ENCODE peak calls at places on chromosomes 12 and 14, in five cellular contexts. V, N, H, T and Q are unnamed samples.

GRCh38 chr12:25054783-25055144 is 105.9 kb upstream of the BCAT1 start:
- DNase-seq in N (no peak), V (no peak), T (peak), H (no peak), Q (peak)

GRCh38 chr12:40012709-40013108 is 93.2 kb downstream of the SLC2A13 start:
- DNase-seq in V (no peak), T (no peak), H (peak), N (no peak), Q (no peak)

GRCh38 chr14:72686832-72687231 is 207.1 kb downstream of the DPF3 start:
- DNase-seq in T (no peak), V (no peak), H (no peak), N (no peak), Q (no peak)

GRCh38 chr14:92926931-92927330 is 4.0 kb downstream of the CHGA start:
- DNase-seq in V (no peak), T (no peak), H (no peak), N (no peak), Q (peak)

GRCh38 chr14:21136024-21136423 is 19.8 kb downstream of the OR5AU1 start:
- DNase-seq in N (peak), V (no peak), H (peak), T (no peak), Q (peak)

GRCh38 chr14:94945615-94946014 is 175.7 kb upstream of the GSC start:
- DNase-seq in T (peak), V (peak), N (no peak), H (no peak), Q (no peak)

GRCh38 chr14:30728471-30728870 is 106.4 kb downstream of the SCFD1 start:
- DNase-seq in T (no peak), V (no peak), H (no peak), N (no peak), Q (no peak)

GRCh38 chr12:2481951-2482350 is 312.8 kb upstream of the FKBP4 start:
- DNase-seq in H (no peak), T (no peak), V (no peak), N (no peak), Q (no peak)

GRCh38 chr12:8886515-8887284 is 27.6 kb upstream of the PHC1 start:
- DNase-seq in T (no peak), V (no peak), N (no peak), H (no peak), Q (no peak)

GRCh38 chr12:28088566-28089277 is 101.5 kb upstream of the CCDC91 start:
- DNase-seq in T (no peak), H (peak), N (peak), V (no peak), Q (peak)

GRCh38 chr14:23302290-23303225 is at the start of gene PPP1R3E:
- DNase-seq in H (peak), V (peak), T (peak), N (peak), Q (peak)

GRCh38 chr12:95440401-95440800 is 33.6 kb upstream of the METAP2 start:
- DNase-seq in V (no peak), T (no peak), H (peak), N (peak), Q (peak)

GRCh38 chr14:67735361-67735921 is 33.8 kb downstream of the RDH12 start:
- DNase-seq in V (no peak), H (no peak), N (no peak), T (no peak), Q (no peak)

GRCh38 chr12:102539651-102540553 is 59.5 kb upstream of the IGF1 start:
- DNase-seq in T (no peak), N (peak), V (no peak), H (peak), Q (peak)

GRCh38 chr14:22190411-22191191 is 398.4 kb downstream of the DAD1 start:
- DNase-seq in T (no peak), V (no peak), H (peak), N (peak), Q (no peak)

GRCh38 chr12:107760207-107760816 is 625 bp downstream of the PRDM4 start:
- DNase-seq in H (peak), N (no peak), V (peak), T (peak), Q (peak)

GRCh38 chr12:990308-990648 is 745 bp upstream of the ERC1 start:
- DNase-seq in V (peak), N (peak), H (peak), T (peak), Q (peak)

GRCh38 chr14:81323621-81324400 is 76.3 kb downstream of the STON2 start:
- DNase-seq in V (peak), T (no peak), H (peak), N (no peak), Q (peak)

GRCh38 chr12:27552886-27553560 is 29.0 kb downstream of the PPFIBP1 start:
- DNase-seq in N (no peak), H (peak), V (no peak), T (no peak), Q (no peak)

GRCh38 chr12:114674201-114675047 is 9.6 kb downstream of the TBX3 start:
- DNase-seq in V (no peak), H (no peak), N (no peak), T (no peak), Q (no peak)

GRCh38 chr12:18250313-18250916 is 10.9 kb upstream of the PIK3C2G start:
- DNase-seq in N (peak), V (peak), H (peak), T (no peak), Q (peak)

GRCh38 chr14:90654831-90655276 is 161.4 kb downstream of the TTC7B start:
- DNase-seq in H (peak), N (peak), V (no peak), T (no peak), Q (peak)

GRCh38 chr12:105741786-105742566 is 396.8 kb downstream of the NUAK1 start:
- DNase-seq in N (peak), H (peak), T (no peak), V (no peak), Q (peak)